ENCODE peak calls at places on chromosome X, in six cellular contexts. One of them, this sample, is unnamed.

GRCh38 chrX:132744470-132744869 is 214.0 kb downstream of the HS6ST2 start:
- ATAC-seq in GM23338: no peak
- ATAC-seq in HCT116: no peak
- ATAC-seq in upper lobe of left lung: no peak
- ATAC-seq in K562: no peak
- ATAC-seq in GM12878: no peak
- ATAC-seq in this sample: no peak

GRCh38 chrX:120790118-120790517 is 85.5 kb downstream of the CT47B1 start:
- ATAC-seq in GM23338: peak
- ATAC-seq in HCT116: peak
- ATAC-seq in upper lobe of left lung: peak
- ATAC-seq in K562: peak
- ATAC-seq in GM12878: peak
- ATAC-seq in this sample: peak

GRCh38 chrX:9466115-9466495 is 1.2 kb downstream of the TBL1X start:
- ATAC-seq in GM23338: peak
- ATAC-seq in HCT116: peak
- ATAC-seq in upper lobe of left lung: peak
- ATAC-seq in K562: peak
- ATAC-seq in GM12878: peak
- ATAC-seq in this sample: no peak

GRCh38 chrX:51144828-51145442 is 187.7 kb upstream of the NUDT10 start:
- ATAC-seq in GM23338: peak
- ATAC-seq in HCT116: peak
- ATAC-seq in upper lobe of left lung: no peak
- ATAC-seq in K562: peak
- ATAC-seq in GM12878: peak
- ATAC-seq in this sample: no peak

GRCh38 chrX:41198410-41198809 is 113.2 kb downstream of the USP9X start:
- ATAC-seq in GM23338: no peak
- ATAC-seq in HCT116: no peak
- ATAC-seq in upper lobe of left lung: no peak
- ATAC-seq in K562: no peak
- ATAC-seq in GM12878: no peak
- ATAC-seq in this sample: no peak

GRCh38 chrX:10101269-10101668 is 55.5 kb upstream of the CLCN4 start:
- ATAC-seq in GM23338: no peak
- ATAC-seq in HCT116: no peak
- ATAC-seq in upper lobe of left lung: no peak
- ATAC-seq in K562: no peak
- ATAC-seq in GM12878: no peak
- ATAC-seq in this sample: no peak

GRCh38 chrX:109347618-109348017 is 134.3 kb downstream of the GUCY2F start:
- ATAC-seq in GM23338: no peak
- ATAC-seq in HCT116: no peak
- ATAC-seq in upper lobe of left lung: no peak
- ATAC-seq in K562: no peak
- ATAC-seq in GM12878: no peak
- ATAC-seq in this sample: no peak

GRCh38 chrX:11117751-11118150 is 6.6 kb downstream of the HCCS start:
- ATAC-seq in GM23338: no peak
- ATAC-seq in HCT116: no peak
- ATAC-seq in upper lobe of left lung: no peak
- ATAC-seq in K562: no peak
- ATAC-seq in GM12878: no peak
- ATAC-seq in this sample: no peak

GRCh38 chrX:103276581-103277002 is at the start of gene TCEAL5:
- ATAC-seq in GM23338: peak
- ATAC-seq in HCT116: no peak
- ATAC-seq in upper lobe of left lung: no peak
- ATAC-seq in K562: no peak
- ATAC-seq in GM12878: no peak
- ATAC-seq in this sample: peak

GRCh38 chrX:122087353-122087752 is 1039.9 kb downstream of the GLUD2 start:
- ATAC-seq in GM23338: no peak
- ATAC-seq in HCT116: no peak
- ATAC-seq in upper lobe of left lung: no peak
- ATAC-seq in K562: no peak
- ATAC-seq in GM12878: no peak
- ATAC-seq in this sample: peak

GRCh38 chrX:121761845-121762244 is 714.4 kb downstream of the GLUD2 start:
- ATAC-seq in GM23338: no peak
- ATAC-seq in HCT116: no peak
- ATAC-seq in upper lobe of left lung: no peak
- ATAC-seq in K562: no peak
- ATAC-seq in GM12878: peak
- ATAC-seq in this sample: no peak

GRCh38 chrX:25726539-25726938 is 411.6 kb upstream of the MAGEB18 start:
- ATAC-seq in GM23338: no peak
- ATAC-seq in HCT116: no peak
- ATAC-seq in upper lobe of left lung: no peak
- ATAC-seq in K562: no peak
- ATAC-seq in GM12878: no peak
- ATAC-seq in this sample: no peak

GRCh38 chrX:84168574-84168973 is 19.4 kb downstream of the RPS6KA6 start:
- ATAC-seq in GM23338: no peak
- ATAC-seq in HCT116: no peak
- ATAC-seq in upper lobe of left lung: no peak
- ATAC-seq in K562: no peak
- ATAC-seq in GM12878: no peak
- ATAC-seq in this sample: no peak

GRCh38 chrX:148271263-148271662 is 229.2 kb upstream of the AFF2 start:
- ATAC-seq in GM23338: no peak
- ATAC-seq in HCT116: no peak
- ATAC-seq in upper lobe of left lung: no peak
- ATAC-seq in K562: no peak
- ATAC-seq in GM12878: no peak
- ATAC-seq in this sample: no peak

GRCh38 chrX:57900961-57901360 is 9.3 kb downstream of the ZXDA start:
- ATAC-seq in GM23338: no peak
- ATAC-seq in HCT116: no peak
- ATAC-seq in upper lobe of left lung: peak
- ATAC-seq in K562: no peak
- ATAC-seq in GM12878: no peak
- ATAC-seq in this sample: peak

GRCh38 chrX:123869488-123869887 is 9.6 kb downstream of the XIAP start:
- ATAC-seq in GM23338: no peak
- ATAC-seq in HCT116: no peak
- ATAC-seq in upper lobe of left lung: peak
- ATAC-seq in K562: peak
- ATAC-seq in GM12878: peak
- ATAC-seq in this sample: no peak

GRCh38 chrX:45449982-45450381 is 249.3 kb upstream of the DIPK2B start:
- ATAC-seq in GM23338: no peak
- ATAC-seq in HCT116: peak
- ATAC-seq in upper lobe of left lung: no peak
- ATAC-seq in K562: no peak
- ATAC-seq in GM12878: no peak
- ATAC-seq in this sample: no peak

GRCh38 chrX:153386097-153386496 is 15.1 kb downstream of the PNMA6E start:
- ATAC-seq in GM23338: no peak
- ATAC-seq in HCT116: no peak
- ATAC-seq in upper lobe of left lung: no peak
- ATAC-seq in K562: no peak
- ATAC-seq in GM12878: no peak
- ATAC-seq in this sample: no peak

GRCh38 chrX:108736509-108737479 is at the start of gene IRS4:
- ATAC-seq in GM23338: peak
- ATAC-seq in HCT116: no peak
- ATAC-seq in upper lobe of left lung: peak
- ATAC-seq in K562: no peak
- ATAC-seq in GM12878: no peak
- ATAC-seq in this sample: peak

DNA sequence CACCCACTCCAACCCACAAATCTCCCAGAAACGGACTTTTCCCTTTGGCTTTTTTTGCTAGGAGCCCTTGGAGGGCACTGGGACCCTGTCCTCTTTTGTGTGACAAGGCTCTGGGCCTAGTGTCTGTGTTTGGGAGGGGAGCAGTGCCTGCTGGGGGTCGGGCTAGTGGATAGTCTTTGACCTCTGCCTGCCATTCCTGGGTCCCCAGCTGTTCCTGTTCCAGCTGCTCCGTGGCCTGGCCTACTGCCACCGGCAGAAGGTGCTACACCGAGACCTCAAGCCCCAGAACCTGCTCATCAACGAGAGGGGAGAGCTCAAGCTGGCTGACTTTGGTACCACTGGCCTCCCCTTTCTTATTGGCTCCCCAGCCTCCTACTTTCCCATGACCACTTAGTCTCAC is 6.7 kb upstream of the USP11 start:
- ATAC-seq in GM23338: no peak
- ATAC-seq in HCT116: no peak
- ATAC-seq in upper lobe of left lung: no peak
- ATAC-seq in K562: no peak
- ATAC-seq in GM12878: no peak
- ATAC-seq in this sample: no peak
- H3K27ac ChIP-seq in GM23338: no peak
- H3K27ac ChIP-seq in HCT116: no peak
- H3K27ac ChIP-seq in upper lobe of left lung: no peak
- H3K27ac ChIP-seq in K562: no peak
- H3K27ac ChIP-seq in GM12878: no peak
- H3K27ac ChIP-seq in this sample: no peak

GRCh38 chrX:38403834-38404233 is 51.4 kb downstream of the OTC start:
- ATAC-seq in GM23338: no peak
- ATAC-seq in HCT116: no peak
- ATAC-seq in upper lobe of left lung: no peak
- ATAC-seq in K562: no peak
- ATAC-seq in GM12878: no peak
- ATAC-seq in this sample: no peak
- TF ChIP-seq POLR2AphosphoS5 in GM23338: no peak
- TF ChIP-seq POLR2AphosphoS5 in HCT116: no peak
- TF ChIP-seq POLR2AphosphoS5 in upper lobe of left lung: no peak
- TF ChIP-seq POLR2AphosphoS5 in K562: no peak
- TF ChIP-seq POLR2AphosphoS5 in GM12878: no peak
- TF ChIP-seq POLR2AphosphoS5 in this sample: no peak

DNA sequence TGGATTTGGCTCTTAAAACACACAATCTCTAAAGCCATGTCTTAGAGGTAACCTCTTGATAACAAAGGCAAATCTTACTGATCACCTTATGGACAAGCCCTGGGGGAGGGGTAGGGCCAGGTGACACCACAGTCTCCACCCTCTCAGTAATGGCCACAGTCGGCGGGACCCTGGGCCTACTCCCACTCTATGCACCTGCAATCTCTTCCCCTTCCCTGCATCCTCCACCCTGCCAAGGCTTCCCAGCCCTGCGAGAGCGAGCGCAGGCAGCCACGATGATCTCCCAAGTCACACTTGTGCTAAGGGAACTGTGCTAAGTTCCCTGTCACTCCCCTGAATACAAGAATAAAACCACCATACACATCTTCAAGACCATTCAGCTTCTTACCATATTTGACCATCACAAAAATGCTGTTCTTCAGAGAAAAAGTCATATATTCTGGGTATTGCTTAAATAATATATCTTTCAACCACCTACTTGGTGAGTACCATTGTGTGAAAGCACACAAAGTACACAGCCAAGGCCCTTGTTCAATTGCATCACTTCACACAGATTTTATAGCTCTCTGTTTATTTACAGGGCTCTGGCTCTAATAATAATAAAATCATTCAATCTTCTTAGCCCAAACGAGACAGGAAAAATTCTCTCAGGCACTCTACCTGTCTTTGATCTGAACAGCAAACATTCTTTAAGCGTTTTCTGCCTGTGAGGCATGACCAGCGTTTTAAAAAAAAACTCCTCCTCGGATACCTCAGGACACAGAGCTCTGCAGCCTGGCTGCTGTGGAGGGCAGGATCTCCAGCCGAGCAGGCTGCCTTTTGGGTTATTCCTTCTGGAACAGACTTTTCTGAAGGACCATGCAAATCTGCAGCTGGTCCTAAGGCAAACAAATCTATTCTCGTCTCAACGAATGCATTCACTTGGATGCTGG is 115.7 kb upstream of the MAP3K15 start:
- ATAC-seq in GM23338: peak
- ATAC-seq in HCT116: no peak
- ATAC-seq in upper lobe of left lung: no peak
- ATAC-seq in K562: no peak
- ATAC-seq in GM12878: peak
- ATAC-seq in this sample: no peak
- H3K27ac ChIP-seq in GM23338: no peak
- H3K27ac ChIP-seq in HCT116: no peak
- H3K27ac ChIP-seq in upper lobe of left lung: no peak
- H3K27ac ChIP-seq in K562: no peak
- H3K27ac ChIP-seq in GM12878: peak
- H3K27ac ChIP-seq in this sample: no peak

GRCh38 chrX:40093586-40093985 is 4.2 kb downstream of the BCOR start:
- ATAC-seq in GM23338: no peak
- ATAC-seq in HCT116: no peak
- ATAC-seq in upper lobe of left lung: no peak
- ATAC-seq in K562: no peak
- ATAC-seq in GM12878: no peak
- ATAC-seq in this sample: no peak
- TF ChIP-seq POLR2AphosphoS5 in GM23338: no peak
- TF ChIP-seq POLR2AphosphoS5 in HCT116: no peak
- TF ChIP-seq POLR2AphosphoS5 in upper lobe of left lung: no peak
- TF ChIP-seq POLR2AphosphoS5 in K562: no peak
- TF ChIP-seq POLR2AphosphoS5 in GM12878: no peak
- TF ChIP-seq POLR2AphosphoS5 in this sample: no peak

DNA sequence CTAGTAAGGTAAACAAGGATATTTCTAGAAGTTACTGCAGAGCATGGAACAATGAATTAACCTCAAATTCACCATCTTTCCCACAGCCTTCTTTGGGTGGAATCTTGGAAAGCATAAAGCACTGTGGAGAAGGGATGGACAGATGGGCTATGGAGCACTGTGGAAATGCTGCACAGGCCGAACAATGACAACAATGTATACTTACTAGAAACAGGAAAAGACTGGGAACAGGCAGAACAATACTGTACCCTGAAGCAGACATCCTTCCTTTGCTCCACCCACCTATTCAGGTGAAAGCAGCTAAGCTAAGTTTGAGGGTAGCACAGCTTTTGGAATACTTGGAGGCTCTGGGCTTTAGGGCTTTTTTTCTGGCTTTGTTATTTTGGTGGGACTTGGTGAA is 250.6 kb upstream of the KLF8 start:
- ATAC-seq in GM23338: no peak
- ATAC-seq in HCT116: no peak
- ATAC-seq in upper lobe of left lung: no peak
- ATAC-seq in K562: no peak
- ATAC-seq in GM12878: no peak
- ATAC-seq in this sample: no peak
- H3K27ac ChIP-seq in GM23338: no peak
- H3K27ac ChIP-seq in HCT116: no peak
- H3K27ac ChIP-seq in upper lobe of left lung: no peak
- H3K27ac ChIP-seq in K562: no peak
- H3K27ac ChIP-seq in GM12878: no peak
- H3K27ac ChIP-seq in this sample: no peak

DNA sequence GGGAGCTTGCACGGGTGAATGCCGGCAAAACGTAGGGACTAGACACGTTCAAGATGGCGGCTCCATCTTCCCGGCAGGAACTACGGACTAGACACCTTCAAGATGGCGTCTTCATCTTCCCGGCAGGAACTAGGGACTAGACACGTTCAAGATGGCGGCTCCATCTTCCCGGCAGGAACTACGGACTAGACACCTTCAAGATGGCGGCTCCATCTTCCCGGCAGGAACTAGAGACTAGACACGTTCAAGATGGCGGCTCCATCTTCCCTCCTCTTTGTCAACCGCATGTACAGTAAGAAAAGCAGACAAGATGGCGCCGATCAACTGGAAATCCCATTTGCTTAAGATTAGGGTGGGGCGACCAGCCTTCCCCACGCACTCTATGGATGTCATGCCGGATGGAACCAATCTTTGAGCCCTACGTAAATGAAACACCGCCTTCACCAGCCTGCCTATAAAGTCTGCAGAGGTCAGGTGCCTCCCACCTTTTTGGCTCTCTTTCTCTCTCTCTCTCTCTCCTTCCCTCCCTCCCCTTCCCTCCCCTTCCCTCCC is 222.4 kb downstream of the CRLF2 start:
- ATAC-seq in GM23338: no peak
- ATAC-seq in HCT116: peak
- ATAC-seq in upper lobe of left lung: peak
- ATAC-seq in K562: peak
- ATAC-seq in GM12878: peak
- ATAC-seq in this sample: peak
- TF ChIP-seq POLR2AphosphoS5 in GM23338: no peak
- TF ChIP-seq POLR2AphosphoS5 in HCT116: no peak
- TF ChIP-seq POLR2AphosphoS5 in upper lobe of left lung: peak
- TF ChIP-seq POLR2AphosphoS5 in K562: peak
- TF ChIP-seq POLR2AphosphoS5 in GM12878: peak
- TF ChIP-seq POLR2AphosphoS5 in this sample: no peak